ENCODE peak calls at places on chromosomes 16 and 17, in six cellular contexts. One of them, this sample, is unnamed.

GRCh38 chr17:63474174-63474913 is 2.5 kb upstream of the ACE start:
- DNase-seq in activated naive CD4-positive, alpha-beta T cell: no peak
- DNase-seq in adipocyte: no peak
- DNase-seq in AG10803: no peak
- DNase-seq in kidney epithelial cell: no peak
- DNase-seq in HEK293T: no peak
- DNase-seq in this sample: no peak

GRCh38 chr17:31446195-31446967 is 54.9 kb downstream of the RAB11FIP4 start:
- DNase-seq in HEK293T: no peak
- DNase-seq in AG10803: no peak
- DNase-seq in adipocyte: no peak
- DNase-seq in activated naive CD4-positive, alpha-beta T cell: no peak
- DNase-seq in kidney epithelial cell: no peak
- DNase-seq in this sample: no peak

GRCh38 chr17:62062313-62062712 is 2.8 kb downstream of the MED13 start:
- DNase-seq in kidney epithelial cell: no peak
- DNase-seq in activated naive CD4-positive, alpha-beta T cell: no peak
- DNase-seq in HEK293T: no peak
- DNase-seq in AG10803: peak
- DNase-seq in adipocyte: peak
- DNase-seq in this sample: no peak

GRCh38 chr16:28504707-28505404 is 1.8 kb downstream of the IL27 start:
- DNase-seq in adipocyte: no peak
- DNase-seq in HEK293T: no peak
- DNase-seq in activated naive CD4-positive, alpha-beta T cell: no peak
- DNase-seq in AG10803: no peak
- DNase-seq in kidney epithelial cell: no peak
- DNase-seq in this sample: no peak

GRCh38 chr17:14299261-14300093 is 1.4 kb upstream of the HS3ST3B1 start:
- DNase-seq in adipocyte: peak
- DNase-seq in activated naive CD4-positive, alpha-beta T cell: no peak
- DNase-seq in HEK293T: peak
- DNase-seq in AG10803: peak
- DNase-seq in kidney epithelial cell: no peak
- DNase-seq in this sample: peak

GRCh38 chr17:65531508-65532431 is 29.7 kb downstream of the AXIN2 start:
- DNase-seq in HEK293T: peak
- DNase-seq in kidney epithelial cell: no peak
- DNase-seq in activated naive CD4-positive, alpha-beta T cell: no peak
- DNase-seq in AG10803: peak
- DNase-seq in adipocyte: peak
- DNase-seq in this sample: peak

GRCh38 chr16:85757341-85757822 is 6.5 kb upstream of the C16orf74 start:
- DNase-seq in activated naive CD4-positive, alpha-beta T cell: no peak
- DNase-seq in kidney epithelial cell: peak
- DNase-seq in AG10803: peak
- DNase-seq in adipocyte: peak
- DNase-seq in HEK293T: no peak
- DNase-seq in this sample: no peak

GRCh38 chr17:44830359-44831269 is 527 bp upstream of the GJC1 start:
- DNase-seq in activated naive CD4-positive, alpha-beta T cell: no peak
- DNase-seq in kidney epithelial cell: no peak
- DNase-seq in AG10803: peak
- DNase-seq in adipocyte: peak
- DNase-seq in HEK293T: peak
- DNase-seq in this sample: peak

GRCh38 chr17:71118039-71118438 is 948.7 kb downstream of the KCNJ2 start:
- DNase-seq in adipocyte: peak
- DNase-seq in AG10803: no peak
- DNase-seq in HEK293T: peak
- DNase-seq in kidney epithelial cell: peak
- DNase-seq in activated naive CD4-positive, alpha-beta T cell: no peak
- DNase-seq in this sample: no peak

GRCh38 chr16:15946257-15947044 is 3.0 kb upstream of the ABCC1 start:
- DNase-seq in activated naive CD4-positive, alpha-beta T cell: no peak
- DNase-seq in kidney epithelial cell: no peak
- DNase-seq in adipocyte: peak
- DNase-seq in HEK293T: no peak
- DNase-seq in AG10803: peak
- DNase-seq in this sample: peak

This sample was measured in AG20443.